ENCODE peak calls at places on chromosomes 2 and 18, in nine cellular contexts. P is spleen, S is transverse colon, R is H1, N is HL-60, D is GM23338, G is SK-N-SH, X is prostate gland, O is SK-N-MC. T is an unnamed sample.

GRCh38 chr2:127104881-127105655 is 1.9 kb downstream of the BIN1 start:
- DNase-seq in D (no peak), P (peak), O (no peak), S (peak), N (no peak), X (no peak), R (peak), G (peak), T (no peak)

GRCh38 chr2:146161256-146161882 is 1641.5 kb upstream of the ZEB2 start:
- DNase-seq in G (no peak), P (no peak), X (no peak), N (no peak), O (no peak), D (no peak), S (no peak), R (no peak), T (no peak)

GRCh38 chr2:3482363-3482821 is 36.9 kb downstream of the ADI1 start:
- DNase-seq in N (no peak), R (no peak), D (no peak), P (peak), O (no peak), S (no peak), X (no peak), G (no peak), T (no peak)

GRCh38 chr2:176845718-176846117 is 366.9 kb upstream of the HNRNPA3 start:
- DNase-seq in D (no peak), O (no peak), N (no peak), P (no peak), S (no peak), G (no peak), X (no peak), R (no peak), T (no peak)

GRCh38 chr2:25664531-25665307 is 8.7 kb downstream of the DTNB start:
- DNase-seq in P (no peak), D (peak), N (peak), S (peak), G (peak), R (peak), O (no peak), X (peak), T (peak)

GRCh38 chr2:174192664-174193063 is 55.7 kb downstream of the OLA1 start:
- DNase-seq in P (no peak), N (no peak), X (no peak), R (no peak), S (no peak), D (no peak), G (no peak), O (no peak), T (no peak)

GRCh38 chr2:494853-495252 is 182.4 kb downstream of the TMEM18 start:
- DNase-seq in G (no peak), D (no peak), S (no peak), R (no peak), O (no peak), X (no peak), N (no peak), P (no peak), T (no peak)

GRCh38 chr18:29003194-29003593 is 826.3 kb upstream of the CDH2 start:
- DNase-seq in D (no peak), O (peak), X (no peak), R (no peak), G (no peak), S (no peak), P (no peak), N (no peak), T (no peak)

GRCh38 chr18:77061291-77061945 is 71.2 kb downstream of the MBP start:
- DNase-seq in D (no peak), G (no peak), N (no peak), X (no peak), S (no peak), O (no peak), R (no peak), P (no peak), T (no peak)

GRCh38 chr2:29502452-29502851 is 387.2 kb downstream of the CLIP4 start:
- DNase-seq in N (no peak), D (no peak), P (no peak), R (no peak), G (no peak), O (no peak), S (no peak), X (no peak), T (no peak)

DNA sequence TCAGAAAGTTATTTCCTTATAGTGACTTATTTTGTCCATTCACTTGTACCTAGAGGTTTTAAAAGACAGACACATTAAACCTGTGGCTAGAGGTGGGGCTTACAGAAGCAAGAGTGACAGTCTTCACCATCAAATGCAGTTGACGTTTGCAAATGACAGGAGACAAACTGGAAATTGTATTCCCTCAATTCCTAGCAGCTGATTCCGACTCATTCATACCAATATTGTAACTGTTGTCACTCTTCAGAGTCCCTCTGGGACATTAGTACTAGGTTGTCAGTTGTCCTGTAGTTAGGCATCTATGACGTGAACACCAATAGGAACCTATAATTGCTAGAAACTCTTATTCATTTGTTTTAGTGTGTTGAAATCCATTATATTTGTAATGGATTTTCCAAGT is 794.7 kb downstream of the DCC start:
- DNase-seq in D (no peak), R (no peak), N (no peak), P (no peak), G (no peak), S (no peak), X (no peak), O (no peak), T (no peak)
- TF ChIP-seq POLR2AphosphoS5 in D (no peak), R (no peak), N (no peak), P (no peak), G (no peak), S (no peak), X (no peak), O (no peak), T (no peak)

DNA sequence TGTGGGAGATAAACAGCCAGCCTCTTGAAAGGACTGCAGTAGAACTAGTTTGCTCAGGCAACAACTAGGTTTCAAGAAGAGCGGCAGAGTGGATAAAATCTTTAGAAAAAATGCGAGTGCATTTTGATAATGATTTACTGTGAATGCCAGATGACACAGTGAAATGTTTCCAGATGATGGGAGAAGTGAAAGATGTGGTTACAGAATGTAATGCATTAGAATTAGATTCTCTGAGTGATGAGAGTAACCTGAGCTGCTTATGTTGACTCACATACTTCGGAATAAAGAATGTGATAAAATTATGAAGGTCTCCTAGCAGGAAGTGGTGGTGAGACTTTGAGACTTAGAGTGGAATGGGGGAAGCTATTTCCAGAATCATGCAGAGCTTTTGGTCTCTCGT is 184.3 kb downstream of the GULP1 start:
- DNase-seq in D (no peak), G (peak), S (no peak), R (no peak), N (no peak), P (no peak), X (no peak), O (no peak), T (no peak)
- TF ChIP-seq POLR2AphosphoS5 in D (no peak), G (peak), S (no peak), R (no peak), N (no peak), P (no peak), X (no peak), O (no peak), T (no peak)

DNA sequence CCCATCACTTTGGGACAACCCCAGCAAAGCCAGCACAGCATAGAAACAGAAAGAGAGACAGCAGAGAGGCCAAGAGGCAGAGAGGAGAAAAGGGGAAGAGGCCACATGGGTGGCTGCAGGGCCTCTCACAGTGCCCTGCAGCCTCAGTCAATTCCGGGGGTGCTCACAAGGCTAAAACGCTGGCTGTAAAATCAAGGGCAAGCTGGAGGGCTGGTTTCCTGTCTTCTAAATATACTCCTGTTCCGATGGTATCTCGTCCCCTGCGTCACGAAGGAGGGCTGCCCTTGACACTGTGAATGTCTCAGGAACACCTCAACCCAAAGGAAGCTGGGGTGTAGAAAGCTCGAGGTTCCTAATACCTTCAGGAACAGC is 166.5 kb upstream of the ID2 start:
- DNase-seq in N (peak), G (no peak), R (no peak), P (peak), X (no peak), O (no peak), S (peak), D (no peak), T (peak)
- TF ChIP-seq POLR2AphosphoS5 in N (no peak), G (no peak), R (no peak), P (peak), X (no peak), O (no peak), S (no peak), D (no peak), T (no peak)

DNA sequence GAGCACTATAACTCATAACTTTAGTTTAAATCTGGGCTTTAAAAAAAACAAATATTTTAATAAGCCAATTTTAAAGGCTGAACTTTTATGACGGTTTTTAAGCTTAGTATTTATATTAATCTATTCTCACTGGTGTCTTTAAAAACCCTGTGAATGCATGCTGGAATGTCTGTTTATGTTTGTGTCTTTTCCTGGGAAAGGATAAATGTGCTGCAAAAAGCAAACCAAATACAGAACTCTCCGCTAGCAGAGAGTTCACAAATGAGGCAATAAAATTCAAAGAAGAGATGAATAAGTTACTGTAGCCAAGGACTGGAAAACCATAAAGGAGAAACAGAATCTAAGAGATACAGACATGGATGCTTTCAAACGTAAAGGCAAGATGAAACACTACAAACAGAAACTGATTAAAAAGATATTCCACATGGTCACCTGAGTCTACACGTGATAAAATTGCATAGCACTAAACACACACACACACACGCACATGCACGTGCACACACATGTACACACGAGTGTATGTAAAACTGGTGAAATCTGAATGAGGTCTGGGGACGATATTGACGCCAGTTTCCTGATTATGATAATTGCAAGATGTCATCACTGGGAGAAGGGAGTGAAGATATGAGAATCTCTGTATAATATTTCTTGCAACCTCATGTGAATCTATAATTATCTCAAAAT is 4.4 kb downstream of the TWIST2 start:
- DNase-seq in R (no peak), O (no peak), P (no peak), N (no peak), G (no peak), X (no peak), D (no peak), S (no peak), T (no peak)
- TF ChIP-seq POLR2AphosphoS5 in R (no peak), O (no peak), P (no peak), N (no peak), G (no peak), X (no peak), D (no peak), S (no peak), T (no peak)